ENCODE peak calls at places on chromosomes 4 and X, in nine cellular contexts. D is Peyer's patch, K is adrenal gland, I is A549, N is sigmoid colon, F is heart left ventricle, A is IMR-90, V is H1, G is esophagus muscularis mucosa. M is an unnamed sample. For H3K9me3, the result is how much of the 10 kb centered on the place peaks cover.

GRCh38 chr4:142886566-142886965 is 40.5 kb upstream of the INPP4B start:
- DNase-seq in D (no peak), K (no peak), I (no peak), N (no peak), F (no peak), A (no peak), V (no peak), G (no peak), M (no peak)

GRCh38 chr4:184475096-184475461 is 729 bp upstream of the IRF2 start:
- DNase-seq in D (peak), K (peak), I (peak), N (peak), F (peak), A (peak), V (no peak), G (no peak), M (peak)

GRCh38 chr4:52052475-52052780 is 1.3 kb downstream of the SPATA18 start:
- DNase-seq in D (peak), K (no peak), I (no peak), N (no peak), F (no peak), A (peak), V (no peak), G (no peak), M (no peak)

GRCh38 chr4:161486454-161486853 is 677.3 kb downstream of the FSTL5 start:
- DNase-seq in D (no peak), K (no peak), I (no peak), N (no peak), F (no peak), A (no peak), V (no peak), G (no peak), M (no peak)

GRCh38 chr4:142815834-142816233 is 30.3 kb downstream of the INPP4B start:
- DNase-seq in D (no peak), K (peak), I (peak), N (no peak), F (no peak), A (peak), V (no peak), G (no peak), M (no peak)

GRCh38 chrX:18997916-18998315 is 14.0 kb upstream of the PHKA2 start:
- DNase-seq in D (no peak), K (no peak), I (peak), N (no peak), F (no peak), A (no peak), V (no peak), G (no peak), M (no peak)

GRCh38 chrX:638482-639131 is 8.0 kb downstream of the SHOX start:
- DNase-seq in D (no peak), K (no peak), I (no peak), N (peak), F (no peak), A (no peak), V (peak), G (peak), M (peak)

GRCh38 chr4:14888790-14889189 is 113.5 kb upstream of the CPEB2 start:
- DNase-seq in D (no peak), K (no peak), I (peak), N (no peak), F (no peak), A (no peak), V (no peak), G (no peak), M (no peak)

GRCh38 chrX:102651242-102651967 is at the start of gene GPRASP1:
- DNase-seq in D (peak), K (peak), I (no peak), N (peak), F (peak), A (peak), V (peak), G (peak), M (peak)
- TF ChIP-seq POLR2A in D (no peak), K (peak), I (no peak), N (no peak), F (no peak), A (no peak), V (no peak), G (no peak), M (no peak)

DNA sequence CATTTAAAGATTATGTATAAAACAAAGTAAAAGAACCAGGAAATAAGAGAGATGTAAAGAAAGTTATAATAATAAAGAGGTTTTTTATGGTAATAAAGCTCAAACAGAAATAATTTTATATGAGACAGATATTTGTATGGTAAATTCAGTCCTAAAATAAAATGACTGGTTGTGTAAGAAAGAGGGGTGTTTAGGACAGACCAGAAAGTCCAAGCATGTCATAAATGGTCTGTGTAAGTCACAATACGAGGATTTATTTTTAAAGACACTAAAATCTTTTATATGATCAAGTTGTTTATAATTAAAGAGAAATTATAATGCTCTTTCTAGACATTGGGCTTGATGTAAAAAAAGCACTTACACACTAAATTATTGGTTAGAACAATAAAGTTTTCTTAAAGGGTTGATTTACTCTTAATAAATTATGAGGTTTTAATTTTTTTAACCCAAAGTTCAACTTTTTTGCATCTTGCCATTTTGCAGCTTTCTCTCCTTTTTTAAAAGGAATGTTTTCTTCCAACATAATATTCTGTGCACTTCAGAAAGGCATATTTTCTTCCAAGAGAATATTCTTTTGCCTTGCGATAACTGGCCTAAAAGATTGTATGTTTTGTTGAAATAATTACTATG is 61.9 kb upstream of the TCEAL2 start:
- DNase-seq in D (no peak), K (no peak), I (no peak), N (no peak), F (no peak), A (no peak), V (no peak), G (no peak), M (no peak)
- H3K9me3 ChIP-seq in D (under half), K (under half), I (under half), N (under half), F (under half), A (under half), V (under half), G (under half), M (under half)

GRCh38 chrX:120560842-120561633 is at the start of gene CUL4B:
- DNase-seq in D (peak), K (peak), I (peak), N (peak), F (peak), A (peak), V (peak), G (peak), M (peak)
- TF ChIP-seq POLR2A in D (no peak), K (no peak), I (peak), N (peak), F (no peak), A (peak), V (peak), G (no peak), M (peak)

GRCh38 chrX:2913118-2913517 is 16.0 kb downstream of the ARSD start:
- DNase-seq in D (no peak), K (no peak), I (no peak), N (no peak), F (no peak), A (no peak), V (no peak), G (no peak), M (no peak)
- H3K9me3 ChIP-seq in D (under half), K (under half), I (under half), N (under half), F (under half), A (under half), V (under half), G (under half), M (under half)

GRCh38 chr4:176319704-176320339 is at the start of gene SPCS3:
- DNase-seq in D (peak), K (peak), I (peak), N (peak), F (peak), A (peak), V (peak), G (peak), M (peak)
- TF ChIP-seq POLR2A in D (peak), K (peak), I (peak), N (peak), F (peak), A (peak), V (peak), G (peak), M (peak)

GRCh38 chr4:808860-809570 is 16.9 kb downstream of the CPLX1 start:
- DNase-seq in D (no peak), K (no peak), I (no peak), N (no peak), F (no peak), A (no peak), V (no peak), G (no peak), M (no peak)

GRCh38 chr4:804804-805203 is 21.1 kb downstream of the CPLX1 start:
- DNase-seq in D (no peak), K (no peak), I (no peak), N (no peak), F (no peak), A (no peak), V (no peak), G (no peak), M (no peak)

GRCh38 chr4:807792-808191 is 18.1 kb downstream of the CPLX1 start:
- DNase-seq in D (no peak), K (no peak), I (no peak), N (no peak), F (no peak), A (no peak), V (no peak), G (no peak), M (no peak)

GRCh38 chr4:801436-802124 is 24.3 kb downstream of the CPLX1 start:
- DNase-seq in D (no peak), K (no peak), I (no peak), N (no peak), F (no peak), A (no peak), V (no peak), G (no peak), M (peak)

GRCh38 chr4:803884-804283 is 22.0 kb downstream of the CPLX1 start:
- DNase-seq in D (no peak), K (no peak), I (no peak), N (no peak), F (no peak), A (no peak), V (no peak), G (no peak), M (no peak)
- H3K9me3 ChIP-seq in D (under half), K (under half), I (under half), N (under half), F (under half), A (under half), V (under half), G (under half), M (under half)

DNA sequence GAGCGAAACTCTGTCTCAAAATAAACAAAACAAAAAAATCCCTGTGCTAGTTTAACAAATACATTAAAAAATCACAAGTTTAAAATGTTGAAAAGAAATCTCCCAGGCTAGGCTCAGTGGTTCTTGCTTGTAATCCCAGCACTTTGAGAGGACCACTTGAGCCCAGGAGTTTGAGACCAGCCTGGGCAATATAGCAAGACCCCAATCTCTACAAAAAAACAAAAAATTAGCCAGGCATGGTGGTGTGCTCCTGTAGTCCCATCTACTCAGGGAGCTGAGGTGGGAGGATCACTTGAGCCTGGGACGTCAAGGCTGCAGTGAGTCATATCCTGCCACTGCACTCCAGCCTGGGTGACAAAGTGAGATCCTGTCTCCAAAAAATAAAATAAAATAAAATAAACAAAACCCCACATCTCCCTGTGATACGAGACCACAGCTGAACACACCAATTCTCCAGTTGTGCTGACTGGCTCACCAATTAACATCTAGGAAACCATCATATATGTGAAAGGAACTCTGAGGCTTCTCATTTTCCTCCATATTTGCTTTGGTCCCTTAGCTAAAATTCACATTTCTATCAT is 7.3 kb downstream of the RPS4X start:
- DNase-seq in D (no peak), K (no peak), I (peak), N (no peak), F (peak), A (peak), V (no peak), G (no peak), M (no peak)
- TF ChIP-seq POLR2A in D (no peak), K (no peak), I (no peak), N (no peak), F (no peak), A (peak), V (no peak), G (no peak), M (no peak)

GRCh38 chrX:77565278-77565677 is 118.1 kb downstream of the FGF16 start:
- DNase-seq in D (no peak), K (no peak), I (no peak), N (no peak), F (no peak), A (no peak), V (no peak), G (no peak), M (no peak)
- H3K9me3 ChIP-seq in D (under half), K (under half), I (under half), N (under half), F (under half), A (under half), V (under half), G (under half), M (under half)

DNA sequence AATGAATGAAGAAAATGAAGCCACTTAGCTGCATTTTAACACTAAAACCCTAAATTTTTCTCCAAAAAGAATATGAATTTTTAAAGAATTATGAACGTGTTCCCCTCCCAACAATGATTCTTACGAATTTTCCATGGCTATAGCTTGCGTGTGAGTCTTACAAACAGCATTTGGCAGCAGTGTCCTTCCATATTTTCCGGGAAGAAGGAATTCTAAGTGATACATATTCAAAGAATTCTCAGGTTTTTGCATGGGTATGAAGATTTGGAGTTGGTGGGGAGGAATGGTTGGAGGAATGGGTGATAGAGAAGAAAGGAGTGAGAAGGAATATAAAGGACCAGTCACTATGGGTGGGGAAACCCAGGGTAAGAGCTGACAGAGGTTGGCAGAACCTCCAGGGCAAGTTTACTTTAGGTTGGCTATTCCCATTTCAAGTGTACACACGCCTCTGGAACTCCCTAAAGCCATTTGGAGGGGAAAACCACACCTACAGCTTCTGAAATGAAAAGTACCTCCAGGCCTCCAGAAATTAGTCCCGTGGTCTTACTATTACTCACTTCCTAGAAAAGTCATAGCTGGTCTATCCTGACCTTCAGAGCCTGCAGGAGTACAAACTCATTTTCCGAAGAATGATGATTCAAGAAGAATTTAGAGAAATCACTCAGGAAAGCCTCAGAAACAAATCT is 420.8 kb upstream of the DIPK2B start:
- DNase-seq in D (no peak), K (no peak), I (no peak), N (no peak), F (no peak), A (peak), V (no peak), G (no peak), M (no peak)
- TF ChIP-seq POLR2A in D (no peak), K (no peak), I (no peak), N (no peak), F (no peak), A (no peak), V (no peak), G (no peak), M (no peak)

DNA sequence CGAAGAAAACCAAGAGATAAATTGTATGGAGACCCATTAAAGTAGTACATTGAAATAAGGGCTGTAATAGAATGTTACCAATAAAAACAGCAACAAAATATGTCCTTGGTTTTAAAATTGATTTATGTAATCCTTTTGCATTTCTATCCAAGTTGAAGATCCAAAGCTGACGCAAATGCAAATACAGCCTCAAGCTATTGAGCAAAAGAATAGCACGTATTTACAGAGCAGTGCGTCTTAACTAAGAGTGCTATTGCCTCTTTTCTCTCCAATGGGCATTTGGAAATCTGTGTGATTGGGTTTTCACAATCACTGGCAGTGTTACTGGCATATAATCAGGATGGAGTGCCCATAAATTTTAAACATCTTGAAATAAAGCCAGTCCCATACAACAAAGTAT is 417.4 kb downstream of the TLL1 start:
- DNase-seq in D (no peak), K (no peak), I (no peak), N (no peak), F (no peak), A (no peak), V (no peak), G (no peak), M (no peak)
- H3K9me3 ChIP-seq in D (under half), K (under half), I (under half), N (under half), F (under half), A (under half), V (under half), G (under half), M (under half)